ENCODE peak calls at places on chromosome 15, in eight cellular contexts. O is IMR-90, U is sigmoid colon, K is astrocyte, E is upper lobe of right lung, X is adrenal gland, W is hepatocyte, F is heart left ventricle. J is an unnamed sample.

GRCh38 chr15:100875976-100876375 is 3.7 kb upstream of the ALDH1A3 start:
- DNase-seq in O (no peak), U (no peak), K (no peak), E (no peak), X (no peak), W (no peak), F (no peak), J (no peak)

GRCh38 chr15:68618339-68619302 is 39.8 kb downstream of the CORO2B start:
- DNase-seq in O (peak; percentile 70), U (no peak), K (peak; percentile 71), E (no peak), X (peak; percentile 21), W (no peak), F (no peak), J (no peak)

GRCh38 chr15:59199775-59200465 is 6.7 kb upstream of the LDHAL6B start:
- DNase-seq in O (peak; percentile 85), U (no peak), K (peak; percentile 84), E (no peak), X (no peak), W (peak; percentile 61), F (no peak), J (peak; percentile 49)

GRCh38 chr15:73838795-73839565 is 34.4 kb upstream of the TBC1D21 start:
- DNase-seq in O (no peak), U (peak; percentile 70), K (no peak), E (no peak), X (peak; percentile 75), W (no peak), F (peak; percentile 93), J (no peak)

GRCh38 chr15:57494575-57494974 is 97.1 kb upstream of the MYZAP start:
- DNase-seq in O (no peak), U (no peak), K (no peak), E (no peak), X (no peak), W (no peak), F (no peak), J (no peak)

GRCh38 chr15:31273258-31273941 is 53.2 kb upstream of the KLF13 start:
- DNase-seq in O (no peak), U (peak; percentile 45), K (no peak), E (no peak), X (no peak), W (peak; percentile 5), F (no peak), J (no peak)

GRCh38 chr15:42137461-42138261 is 18.8 kb downstream of the PLA2G4F start:
- DNase-seq in O (peak; percentile 50), U (peak; percentile 28), K (peak; percentile 35), E (peak; percentile 52), X (peak; percentile 54), W (peak; percentile 69), F (no peak), J (peak; percentile 52)

GRCh38 chr15:53520867-53521525 is 238.5 kb downstream of the WDR72 start:
- DNase-seq in O (no peak), U (no peak), K (peak; percentile 10), E (no peak), X (peak; percentile 60), W (no peak), F (no peak), J (no peak)

GRCh38 chr15:23497710-23498111 is 50.7 kb upstream of the GOLGA6L2 start:
- DNase-seq in O (no peak), U (no peak), K (no peak), E (no peak), X (peak; percentile 1), W (peak; percentile 39), F (no peak), J (no peak)

GRCh38 chr15:96495386-96495785 is 164.9 kb downstream of the NR2F2 start:
- DNase-seq in O (no peak), U (no peak), K (no peak), E (no peak), X (no peak), W (no peak), F (no peak), J (no peak)

GRCh38 chr15:77040673-77041072 is 30.2 kb downstream of the TSPAN3 start:
- DNase-seq in O (peak; percentile 47), U (no peak), K (peak; percentile 39), E (no peak), X (no peak), W (no peak), F (no peak), J (no peak)

GRCh38 chr15:68507447-68507846 is 71.3 kb upstream of the CORO2B start:
- DNase-seq in O (no peak), U (no peak), K (no peak), E (no peak), X (no peak), W (no peak), F (no peak), J (no peak)

GRCh38 chr15:87604857-87605446 is 651.6 kb downstream of the NTRK3 start:
- DNase-seq in O (no peak), U (no peak), K (no peak), E (no peak), X (peak; percentile 26), W (peak; percentile 54), F (no peak), J (no peak)

GRCh38 chr15:83571820-83572707 is 81.9 kb upstream of the ADAMTSL3 start:
- DNase-seq in O (peak; percentile 19), U (no peak), K (no peak), E (no peak), X (no peak), W (peak; percentile 23), F (no peak), J (no peak)

GRCh38 chr15:68999091-68999490 is 15.4 kb upstream of the NOX5 start:
- DNase-seq in O (no peak), U (no peak), K (no peak), E (no peak), X (no peak), W (no peak), F (no peak), J (no peak)

GRCh38 chr15:69608661-69609060 is 156.0 kb downstream of the RPLP1 start:
- DNase-seq in O (no peak), U (no peak), K (no peak), E (no peak), X (no peak), W (no peak), F (no peak), J (no peak)

GRCh38 chr15:92226020-92226612 is 167.6 kb upstream of the ST8SIA2 start:
- DNase-seq in O (no peak), U (no peak), K (peak; percentile 7), E (no peak), X (peak; percentile 32), W (peak; percentile 58), F (no peak), J (peak; percentile 28)

GRCh38 chr15:70353606-70354259 is 256.0 kb upstream of the TLE3 start:
- DNase-seq in O (no peak), U (no peak), K (no peak), E (peak; percentile 48), X (no peak), W (no peak), F (no peak), J (no peak)

GRCh38 chr15:32884136-32884535 is 166.3 kb downstream of the GREM1 start:
- DNase-seq in O (peak; percentile 54), U (no peak), K (no peak), E (no peak), X (no peak), W (no peak), F (no peak), J (no peak)

GRCh38 chr15:49187537-49188245 is 17.6 kb downstream of the GALK2 start:
- DNase-seq in O (peak; percentile 76), U (no peak), K (peak; percentile 23), E (no peak), X (peak; percentile 54), W (no peak), F (no peak), J (no peak)

GRCh38 chr15:101277038-101277822 is at the start of gene SELENOS:
- DNase-seq in O (peak; percentile 84), U (peak; percentile 96), K (peak; percentile 71), E (peak; percentile 96), X (peak; percentile 96), W (peak; percentile 97), F (peak; percentile 95), J (no peak)

GRCh38 chr15:74869726-74870407 is 3.3 kb downstream of the SCAMP2 start:
- DNase-seq in O (peak; percentile 39), U (peak; percentile 88), K (no peak), E (peak; percentile 80), X (peak; percentile 70), W (peak; percentile 24), F (peak; percentile 83), J (no peak)

GRCh38 chr15:34810455-34811146 is 15.3 kb upstream of the ACTC1 start:
- DNase-seq in O (peak; percentile 100), U (no peak), K (peak; percentile 98), E (no peak), X (no peak), W (peak; percentile 47), F (no peak), J (peak; percentile 98)
- H3K4me1 ChIP-seq in O (peaks cover 23% of the 10 kb centered on the region), U (no peaks in the 10 kb centered on the region), K (peaks cover 4% of the 10 kb centered on the region), E (no peaks in the 10 kb centered on the region), X (no peaks in the 10 kb centered on the region), W (peaks cover 4% of the 10 kb centered on the region), F (peaks cover 10% of the 10 kb centered on the region), J (no peaks in the 10 kb centered on the region)

GRCh38 chr15:65212097-65212496 is 824 bp upstream of the CILP start:
- DNase-seq in O (no peak), U (peak; percentile 36), K (no peak), E (no peak), X (no peak), W (peak; percentile 45), F (no peak), J (no peak)
- TF ChIP-seq CTCF in O (peak; percentile 21), U (no peak), K (peak; percentile 32), E (peak; percentile 40), X (no peak), W (peak; percentile 39), F (no peak), J (peak; percentile 51)

DNA sequence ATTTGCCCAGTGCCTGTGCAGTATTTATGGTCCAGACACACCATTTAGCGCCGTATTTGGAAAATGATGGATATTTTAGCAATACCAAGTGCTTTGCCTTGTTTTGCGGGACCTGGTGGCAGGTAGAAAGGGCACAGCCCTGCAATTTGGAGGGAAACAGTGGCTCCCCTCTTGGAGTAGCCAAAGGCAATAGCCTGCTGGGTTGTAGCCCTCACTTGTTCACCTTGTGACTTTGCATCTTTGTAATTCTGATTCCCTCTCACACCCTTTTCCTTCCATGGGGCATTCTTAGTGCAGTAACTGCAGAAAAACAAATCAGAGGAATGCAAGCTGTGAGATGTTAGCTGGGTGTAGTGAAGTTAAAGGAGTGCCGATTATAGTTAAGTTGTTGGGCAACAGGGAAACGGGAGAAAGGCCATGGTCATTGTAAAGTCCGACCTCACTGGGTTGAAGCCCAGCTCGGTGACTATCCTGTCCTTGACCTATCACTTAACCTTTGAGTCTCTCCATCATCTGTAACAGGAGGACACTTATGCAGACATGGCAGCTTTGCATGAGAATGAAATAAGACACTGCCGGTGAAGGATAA is 131.0 kb upstream of the KLHL25 start:
- DNase-seq in O (no peak), U (no peak), K (no peak), E (no peak), X (no peak), W (no peak), F (no peak), J (no peak)
- H3K27me3 ChIP-seq in O (no peaks in the 10 kb centered on the region), U (no peaks in the 10 kb centered on the region), K (no peaks in the 10 kb centered on the region), E (peaks cover 5% of the 10 kb centered on the region), X (no peaks in the 10 kb centered on the region), W (no peaks in the 10 kb centered on the region), F (peaks cover 5% of the 10 kb centered on the region), J (no peaks in the 10 kb centered on the region)

DNA sequence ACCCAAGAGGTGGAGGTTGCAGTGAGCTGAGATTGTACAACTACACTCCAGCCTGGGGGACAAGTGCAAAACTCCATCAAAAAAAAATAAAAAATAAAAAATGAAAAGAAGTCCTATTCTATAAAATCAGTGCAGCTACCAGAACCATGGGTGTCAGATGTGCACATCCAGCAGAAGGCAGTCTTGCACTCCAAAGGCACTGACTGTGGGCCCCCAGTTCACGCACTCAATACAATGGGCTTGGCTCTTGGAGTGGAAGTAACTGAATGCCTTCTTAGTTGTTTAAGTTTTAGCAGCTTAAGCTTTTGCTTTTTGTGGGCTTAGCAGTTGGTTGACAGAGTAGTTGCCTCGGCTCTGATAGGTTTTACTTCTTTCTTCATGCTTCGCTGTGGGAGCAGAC is 141.4 kb downstream of the AGBL1 start:
- DNase-seq in O (no peak), U (no peak), K (no peak), E (no peak), X (no peak), W (no peak), F (no peak), J (no peak)
- H3K4me1 ChIP-seq in O (no peaks in the 10 kb centered on the region), U (no peaks in the 10 kb centered on the region), K (no peaks in the 10 kb centered on the region), E (no peaks in the 10 kb centered on the region), X (no peaks in the 10 kb centered on the region), W (no peaks in the 10 kb centered on the region), F (no peaks in the 10 kb centered on the region), J (no peaks in the 10 kb centered on the region)